ENCODE peak calls at places on chromosomes 2 and 18, in four cellular contexts. E, F, T and Q are unnamed samples.

GRCh38 chr2:49616800-49617199 is 462.5 kb upstream of the FSHR start:
- DNase-seq in E (peak), F (no peak), T (no peak), Q (peak)

GRCh38 chr2:30252723-30253688 is 21.7 kb downstream of the LBH start:
- DNase-seq in E (no peak), F (no peak), T (peak), Q (peak)

GRCh38 chr18:26865557-26865956 is at the start of gene AQP4:
- DNase-seq in E (no peak), F (no peak), T (no peak), Q (no peak)

GRCh38 chr18:40926679-40927078 is 1028.4 kb upstream of the PIK3C3 start:
- DNase-seq in E (peak), F (no peak), T (no peak), Q (no peak)

GRCh38 chr2:202588647-202589581 is 45.9 kb upstream of the FAM117B start:
- DNase-seq in E (peak), F (peak), T (peak), Q (peak)

GRCh38 chr2:45946023-45946422 is 294.5 kb downstream of the PRKCE start:
- DNase-seq in E (no peak), F (no peak), T (no peak), Q (peak)

GRCh38 chr18:62494764-62495163 is 28.1 kb upstream of the ZCCHC2 start:
- DNase-seq in E (no peak), F (no peak), T (no peak), Q (no peak)

GRCh38 chr2:179558010-179558911 is 293.6 kb upstream of the SESTD1 start:
- DNase-seq in E (peak), F (no peak), T (no peak), Q (no peak)

GRCh38 chr18:51044928-51045587 is 15.0 kb downstream of the SMAD4 start:
- DNase-seq in E (no peak), F (no peak), T (no peak), Q (no peak)

GRCh38 chr18:48975817-48976649 is 25.3 kb upstream of the SMAD7 start:
- DNase-seq in E (peak), F (no peak), T (peak), Q (peak)

GRCh38 chr2:120915670-120916069 is 180.0 kb downstream of the GLI2 start:
- DNase-seq in E (no peak), F (no peak), T (no peak), Q (no peak)

GRCh38 chr18:41262688-41263087 is 692.3 kb upstream of the PIK3C3 start:
- DNase-seq in E (no peak), F (no peak), T (no peak), Q (no peak)

GRCh38 chr2:111022630-111023029 is 98.1 kb upstream of the BCL2L11 start:
- DNase-seq in E (no peak), F (no peak), T (no peak), Q (no peak)

GRCh38 chr2:39416172-39416571 is 20.9 kb downstream of the MAP4K3 start:
- DNase-seq in E (no peak), F (no peak), T (no peak), Q (no peak)

GRCh38 chr2:204264746-204265145 is 280.5 kb upstream of the PARD3B start:
- DNase-seq in E (no peak), F (no peak), T (no peak), Q (no peak)

GRCh38 chr2:111617299-111617803 is 266.6 kb downstream of the ANAPC1 start:
- DNase-seq in E (no peak), F (no peak), T (no peak), Q (peak)

GRCh38 chr2:165238295-165238694 is 919 bp upstream of the SCN2A start:
- DNase-seq in E (no peak), F (no peak), T (peak), Q (no peak)

GRCh38 chr18:59864446-59864764 is 35.4 kb upstream of the PMAIP1 start:
- DNase-seq in E (no peak), F (no peak), T (no peak), Q (no peak)

GRCh38 chr2:1649871-1650473 is 94.3 kb downstream of the PXDN start:
- DNase-seq in E (no peak), F (no peak), T (no peak), Q (no peak)

GRCh38 chr2:63850204-63850571 is 8.5 kb downstream of the UGP2 start:
- DNase-seq in E (no peak), F (no peak), T (no peak), Q (no peak)

GRCh38 chr2:227853765-227854271 is 17.6 kb upstream of the DAW1 start:
- DNase-seq in E (no peak), F (no peak), T (no peak), Q (no peak)

GRCh38 chr2:74735009-74735408 is 81.0 kb downstream of the SEMA4F start:
- DNase-seq in E (no peak), F (no peak), T (no peak), Q (no peak)

GRCh38 chr2:45922577-45922988 is 271.1 kb downstream of the PRKCE start:
- DNase-seq in E (peak), F (no peak), T (no peak), Q (no peak)

GRCh38 chr2:119483896-119484718 is 40.2 kb downstream of the SCTR start:
- DNase-seq in E (no peak), F (no peak), T (no peak), Q (no peak)

GRCh38 chr2:239064253-239064652 is 216.4 kb downstream of the TWIST2 start:
- DNase-seq in E (no peak), F (no peak), T (no peak), Q (no peak)

GRCh38 chr2:97716695-97717617 is 3.6 kb downstream of the ZAP70 start:
- DNase-seq in E (no peak), F (no peak), T (no peak), Q (no peak)

GRCh38 chr2:178266445-178266844 is 72.1 kb downstream of the OSBPL6 start:
- DNase-seq in E (no peak), F (no peak), T (no peak), Q (no peak)

GRCh38 chr2:143730155-143730949 is 601.1 kb downstream of the ARHGAP15 start:
- DNase-seq in E (no peak), F (peak), T (no peak), Q (peak)

GRCh38 chr2:137847443-137847842 is 116.8 kb upstream of the HNMT start:
- DNase-seq in E (no peak), F (no peak), T (no peak), Q (no peak)

GRCh38 chr2:31110998-31111397 is 27.2 kb downstream of the GALNT14 start:
- DNase-seq in E (peak), F (no peak), T (no peak), Q (no peak)

GRCh38 chr2:101921319-101921960 is 70.3 kb upstream of the IL1R2 start:
- DNase-seq in E (no peak), F (no peak), T (no peak), Q (no peak)

GRCh38 chr2:240989451-240990265 is 8.8 kb upstream of the SNED1 start:
- DNase-seq in E (no peak), F (no peak), T (peak), Q (peak)

GRCh38 chr2:184155791-184156190 is 442.5 kb upstream of the ZNF804A start:
- DNase-seq in E (no peak), F (no peak), T (no peak), Q (no peak)

GRCh38 chr2:235495373-235496238 is 1.8 kb downstream of the AGAP1 start:
- DNase-seq in E (no peak), F (no peak), T (no peak), Q (no peak)

GRCh38 chr2:218005486-218005885 is 2.7 kb upstream of the TNS1 start:
- DNase-seq in E (no peak), F (no peak), T (no peak), Q (no peak)

GRCh38 chr18:22032392-22032961 is 136.9 kb upstream of the GATA6 start:
- DNase-seq in E (no peak), F (peak), T (no peak), Q (peak)

GRCh38 chr2:147099845-147100244 is 745.0 kb upstream of the ACVR2A start:
- DNase-seq in E (no peak), F (no peak), T (no peak), Q (no peak)

GRCh38 chr2:219501441-219501840 is 2.8 kb downstream of the GMPPA start:
- DNase-seq in E (no peak), F (no peak), T (no peak), Q (no peak)

GRCh38 chr2:204538179-204539009 is 6.9 kb upstream of the PARD3B start:
- DNase-seq in E (peak), F (no peak), T (no peak), Q (no peak)

GRCh38 chr2:66836851-66837250 is 401.9 kb downstream of the MEIS1 start:
- DNase-seq in E (no peak), F (no peak), T (no peak), Q (no peak)

GRCh38 chr2:66843856-66844255 is 408.9 kb downstream of the MEIS1 start:
- DNase-seq in E (no peak), F (no peak), T (no peak), Q (no peak)

GRCh38 chr2:66840321-66841014 is 405.5 kb downstream of the MEIS1 start:
- DNase-seq in E (no peak), F (no peak), T (no peak), Q (no peak)

GRCh38 chr2:66834859-66835258 is 399.9 kb downstream of the MEIS1 start:
- DNase-seq in E (no peak), F (no peak), T (no peak), Q (no peak)

DNA sequence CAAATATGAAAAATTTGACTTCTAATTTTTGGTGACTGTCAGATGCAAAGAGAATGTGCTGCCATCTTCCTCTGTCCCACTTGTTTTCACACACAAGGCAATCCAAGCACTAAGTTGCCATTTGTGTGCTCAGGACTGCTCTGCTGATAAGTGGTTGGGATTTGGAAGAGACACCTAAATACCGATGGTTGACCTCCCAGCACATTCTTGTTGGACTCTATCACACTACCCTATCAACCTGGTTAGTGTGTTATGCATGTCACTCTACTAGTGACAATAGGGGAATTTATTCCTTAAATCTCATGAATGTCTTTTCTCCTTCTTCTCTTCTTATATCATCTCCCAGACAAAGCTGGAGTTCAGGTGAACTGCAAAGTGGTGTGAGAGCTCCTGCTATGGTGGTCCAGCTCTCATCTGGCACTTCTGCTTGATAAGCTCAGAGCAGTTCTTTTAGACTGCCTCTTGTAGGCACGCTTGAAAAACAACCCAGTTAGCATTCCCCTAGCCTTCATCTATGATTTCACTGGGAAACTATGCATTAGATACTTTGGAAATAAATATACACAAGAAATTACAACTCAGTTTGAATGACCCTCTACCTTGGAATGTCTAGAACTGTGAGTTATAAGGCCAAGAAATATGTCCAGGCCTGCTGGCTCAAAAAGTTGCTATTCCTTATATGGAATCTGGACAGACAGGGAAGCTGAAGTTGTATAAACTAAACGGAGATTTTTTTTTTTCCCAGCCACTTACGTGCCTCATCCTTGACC is 404.8 kb downstream of the MEIS1 start:
- DNase-seq in E (no peak), F (no peak), T (no peak), Q (no peak)
- TF ChIP-seq EP300 in E (no peak), F (no peak), T (no peak), Q (no peak)

GRCh38 chr2:85834456-85834855 is 54.3 kb downstream of the ST3GAL5 start:
- DNase-seq in E (no peak), F (no peak), T (no peak), Q (no peak)

GRCh38 chr2:85840091-85840490 is 48.7 kb downstream of the ST3GAL5 start:
- DNase-seq in E (no peak), F (no peak), T (peak), Q (no peak)

GRCh38 chr2:85839461-85839860 is 49.3 kb downstream of the ST3GAL5 start:
- DNase-seq in E (no peak), F (no peak), T (no peak), Q (no peak)

GRCh38 chr2:85838641-85839040 is 50.1 kb downstream of the ST3GAL5 start:
- DNase-seq in E (no peak), F (no peak), T (no peak), Q (no peak)

GRCh38 chr2:85838181-85838580 is 50.6 kb downstream of the ST3GAL5 start:
- DNase-seq in E (no peak), F (no peak), T (no peak), Q (peak)
- TF ChIP-seq CHD2 in E (no peak), F (no peak), T (no peak), Q (no peak)

DNA sequence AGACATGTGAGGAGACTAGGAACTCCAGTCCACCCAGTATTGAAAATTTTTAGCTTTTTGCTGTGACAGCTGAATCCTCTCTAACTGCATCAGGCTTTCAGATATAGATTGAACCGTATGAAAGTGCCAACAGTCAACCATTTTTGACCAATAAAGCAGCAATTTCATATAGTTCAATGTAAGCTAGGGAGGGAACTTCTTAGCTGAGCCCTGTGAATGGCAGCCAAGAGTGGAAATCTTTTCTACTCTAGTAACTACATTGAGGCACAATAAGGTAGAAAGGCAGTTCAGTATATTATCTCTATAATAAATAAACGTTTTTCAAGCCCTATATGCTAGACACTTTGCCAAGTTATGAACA is 96.3 kb upstream of the TANK start:
- DNase-seq in E (no peak), F (no peak), T (no peak), Q (no peak)
- TF ChIP-seq CTCF in E (no peak), F (no peak), T (no peak), Q (no peak)

GRCh38 chr18:44135791-44136190 is 544.9 kb upstream of the SETBP1 start:
- DNase-seq in E (no peak), F (no peak), T (no peak), Q (no peak)

GRCh38 chr18:44136326-44136725 is 544.4 kb upstream of the SETBP1 start:
- DNase-seq in E (no peak), F (no peak), T (no peak), Q (no peak)

GRCh38 chr18:44133483-44133882 is 547.2 kb upstream of the SETBP1 start:
- DNase-seq in E (no peak), F (no peak), T (no peak), Q (no peak)

GRCh38 chr18:44130365-44130942 is 550.2 kb upstream of the SETBP1 start:
- DNase-seq in E (peak), F (no peak), T (peak), Q (peak)

GRCh38 chr18:44134447-44134846 is 546.2 kb upstream of the SETBP1 start:
- DNase-seq in E (no peak), F (no peak), T (no peak), Q (no peak)
- TF ChIP-seq EP300 in E (no peak), F (no peak), T (no peak), Q (no peak)

GRCh38 chr2:78202366-78202765 is 680.2 kb upstream of the LRRTM4 start:
- DNase-seq in E (no peak), F (no peak), T (no peak), Q (no peak)

GRCh38 chr2:78201064-78201575 is 678.9 kb upstream of the LRRTM4 start:
- DNase-seq in E (no peak), F (no peak), T (no peak), Q (no peak)

GRCh38 chr2:78202986-78203670 is 681.0 kb upstream of the LRRTM4 start:
- DNase-seq in E (no peak), F (no peak), T (no peak), Q (no peak)
- TF ChIP-seq CHD2 in E (no peak), F (no peak), T (no peak), Q (no peak)

GRCh38 chr2:150486539-150487484 is 655 bp downstream of the RND3 start:
- DNase-seq in E (peak), F (no peak), T (no peak), Q (no peak)
- TF ChIP-seq CTCF in E (no peak), F (no peak), T (no peak), Q (no peak)